ENCODE peak calls at places on chromosomes 1 and 21, in four cellular contexts. One of them, this sample, is unnamed.

GRCh38 chr1:42533101-42533863 is 70.2 kb downstream of the CCDC30 start:
- DNase-seq in K562: no peak
- DNase-seq in tibial nerve: no peak
- DNase-seq in ovary: no peak
- DNase-seq in this sample: no peak

GRCh38 chr1:27141266-27142003 is 13.5 kb downstream of the SLC9A1 start:
- DNase-seq in tibial nerve: no peak
- DNase-seq in K562: no peak
- DNase-seq in ovary: no peak
- DNase-seq in this sample: no peak

GRCh38 chr1:183546427-183546826 is 43.8 kb downstream of the NCF2 start:
- DNase-seq in K562: no peak
- DNase-seq in ovary: no peak
- DNase-seq in tibial nerve: no peak
- DNase-seq in this sample: no peak

GRCh38 chr1:43207229-43207853 is 35.2 kb downstream of the CFAP57 start:
- DNase-seq in K562: no peak
- DNase-seq in ovary: no peak
- DNase-seq in tibial nerve: no peak
- DNase-seq in this sample: no peak

GRCh38 chr1:181640959-181641358 is 157.6 kb downstream of the CACNA1E start:
- DNase-seq in tibial nerve: no peak
- DNase-seq in K562: no peak
- DNase-seq in ovary: no peak
- DNase-seq in this sample: no peak

GRCh38 chr1:116426401-116426800 is 53.4 kb downstream of the ATP1A1 start:
- DNase-seq in ovary: no peak
- DNase-seq in K562: no peak
- DNase-seq in tibial nerve: no peak
- DNase-seq in this sample: no peak

GRCh38 chr1:204075116-204075636 is 2.3 kb downstream of the SOX13 start:
- DNase-seq in tibial nerve: no peak
- DNase-seq in K562: no peak
- DNase-seq in ovary: peak; percentile 59
- DNase-seq in this sample: peak; percentile 87

GRCh38 chr1:187396226-187396625 is 567.5 kb downstream of the PLA2G4A start:
- DNase-seq in ovary: no peak
- DNase-seq in tibial nerve: no peak
- DNase-seq in K562: no peak
- DNase-seq in this sample: no peak

GRCh38 chr21:33388188-33388587 is 15.0 kb upstream of the IFNGR2 start:
- DNase-seq in K562: no peak
- DNase-seq in tibial nerve: no peak
- DNase-seq in ovary: no peak
- DNase-seq in this sample: no peak

GRCh38 chr1:154765970-154766369 is 104.1 kb downstream of the KCNN3 start:
- DNase-seq in ovary: no peak
- DNase-seq in tibial nerve: no peak
- DNase-seq in K562: no peak
- DNase-seq in this sample: no peak

DNA sequence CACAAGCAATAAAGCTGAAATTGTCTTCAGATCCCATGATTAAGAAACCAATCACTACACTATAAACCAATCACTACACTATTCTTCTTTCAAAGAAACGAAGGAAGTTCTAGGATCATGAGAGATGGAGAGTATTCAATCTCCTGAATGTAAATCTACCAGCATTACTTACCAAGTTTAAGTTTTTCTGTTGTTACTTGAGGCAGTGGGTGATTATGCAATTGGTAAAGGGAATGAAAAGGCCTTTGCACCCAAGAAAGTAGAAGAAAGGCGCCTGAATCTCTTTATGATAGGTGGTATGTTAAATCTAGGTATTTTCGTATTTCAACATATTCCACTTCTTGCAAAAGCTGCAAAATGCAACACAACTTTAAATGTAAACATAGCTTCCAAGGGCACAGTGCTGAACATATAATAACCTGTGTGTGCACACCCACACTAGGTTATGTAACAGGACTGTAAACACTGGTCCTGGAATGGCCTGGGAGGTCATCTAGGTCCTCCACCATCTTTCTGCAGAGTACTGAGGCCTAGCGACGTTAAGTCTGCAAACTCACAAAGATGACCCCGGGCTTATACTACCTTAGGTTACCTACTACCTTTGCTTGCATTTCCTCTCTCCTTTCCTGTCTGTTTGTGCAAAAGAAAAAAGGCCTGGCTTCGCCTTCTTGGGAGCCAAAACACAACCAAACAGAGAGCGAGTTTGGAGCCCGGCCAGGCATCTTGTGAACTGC is 1.1 kb upstream of the UAP1 start:
- DNase-seq in ovary: no peak
- DNase-seq in tibial nerve: no peak
- DNase-seq in K562: no peak
- DNase-seq in this sample: peak; percentile 29
- TF ChIP-seq EP300 in ovary: no peak
- TF ChIP-seq EP300 in tibial nerve: no peak
- TF ChIP-seq EP300 in K562: peak; percentile 12
- TF ChIP-seq EP300 in this sample: no peak

DNA sequence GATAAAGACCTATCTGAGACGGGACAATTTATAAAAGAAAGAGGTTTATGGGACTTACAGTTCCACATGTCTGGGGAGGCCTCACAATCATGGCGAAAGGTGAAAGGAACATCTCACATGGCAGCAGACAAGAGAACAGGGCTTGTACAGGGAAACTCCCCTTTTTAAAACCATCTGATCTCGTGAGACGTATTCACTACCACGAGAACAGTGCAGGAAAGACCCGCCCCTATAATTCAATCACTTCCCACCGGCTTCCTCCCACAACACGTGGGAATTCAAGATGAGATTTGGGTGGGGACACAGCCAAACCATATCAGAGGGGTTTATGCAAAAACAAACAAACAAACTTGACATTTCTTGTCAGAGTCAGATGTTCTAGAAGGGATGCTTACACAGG is 89.7 kb downstream of the PLPP3 start:
- DNase-seq in K562: no peak
- DNase-seq in ovary: no peak
- DNase-seq in tibial nerve: no peak
- DNase-seq in this sample: no peak
- H3K4me3 ChIP-seq in K562: no peak overlapping the region
- H3K4me3 ChIP-seq in ovary: no peak overlapping the region
- H3K4me3 ChIP-seq in tibial nerve: no peak overlapping the region
- H3K4me3 ChIP-seq in this sample: no peak overlapping the region

GRCh38 chr1:36486436-36487335 is 4.0 kb upstream of the CSF3R start:
- DNase-seq in K562: peak; percentile 25
- DNase-seq in tibial nerve: peak; percentile 50
- DNase-seq in ovary: no peak
- DNase-seq in this sample: peak; percentile 85
- TF ChIP-seq EP300 in K562: no peak
- TF ChIP-seq EP300 in tibial nerve: peak; percentile 65
- TF ChIP-seq EP300 in ovary: no peak
- TF ChIP-seq EP300 in this sample: peak; percentile 94

DNA sequence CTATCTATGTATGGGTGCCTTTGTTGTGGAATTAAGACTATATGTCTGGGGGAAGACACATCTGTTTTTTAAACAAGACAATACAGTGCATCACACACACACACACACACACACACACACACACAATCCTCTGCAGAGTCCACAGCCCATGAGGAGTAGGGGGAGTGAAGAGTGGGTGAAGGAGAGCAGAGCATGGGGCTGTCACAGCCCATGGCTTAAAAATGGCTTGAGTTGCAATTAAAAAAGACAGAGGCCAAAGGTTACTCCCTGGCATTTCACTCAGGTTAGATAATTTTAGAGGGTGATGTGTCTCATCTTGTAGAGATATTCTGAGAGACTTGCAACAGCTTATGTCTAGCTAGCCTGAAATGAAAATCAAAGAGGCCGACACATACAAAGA is 176.5 kb upstream of the PLXNA2 start:
- DNase-seq in ovary: no peak
- DNase-seq in tibial nerve: no peak
- DNase-seq in K562: no peak
- DNase-seq in this sample: no peak
- H3K4me3 ChIP-seq in ovary: no peak overlapping the region
- H3K4me3 ChIP-seq in tibial nerve: no peak overlapping the region
- H3K4me3 ChIP-seq in K562: no peak overlapping the region
- H3K4me3 ChIP-seq in this sample: no peak overlapping the region

GRCh38 chr1:2109581-2110021 is 59.4 kb downstream of the PRKCZ start:
- DNase-seq in ovary: no peak
- DNase-seq in K562: no peak
- DNase-seq in tibial nerve: no peak
- DNase-seq in this sample: no peak
- TF ChIP-seq EP300 in ovary: no peak
- TF ChIP-seq EP300 in K562: no peak
- TF ChIP-seq EP300 in tibial nerve: no peak
- TF ChIP-seq EP300 in this sample: no peak